ENCODE peak calls at places on chromosomes 5 and 9, in seven cellular contexts. C, P, V, E, B, R and T are unnamed samples.

GRCh38 chr5:134227786-134228185 is 1.9 kb upstream of the PPP2CA start:
- DNase-seq in C (no peak), P (no peak), V (no peak), E (no peak), B (no peak), R (no peak), T (peak)

GRCh38 chr9:74095925-74096324 is 401.2 kb upstream of the RORB start:
- DNase-seq in C (no peak), P (no peak), V (no peak), E (no peak), B (no peak), R (no peak), T (no peak)

GRCh38 chr5:89213584-89213983 is 330.6 kb upstream of the MEF2C start:
- DNase-seq in C (no peak), P (no peak), V (no peak), E (peak), B (no peak), R (no peak), T (no peak)

GRCh38 chr5:87746341-87746740 is 333.6 kb upstream of the CCNH start:
- DNase-seq in C (no peak), P (no peak), V (no peak), E (no peak), B (no peak), R (no peak), T (no peak)

GRCh38 chr5:11897831-11898230 is 6.4 kb downstream of the CTNND2 start:
- DNase-seq in C (no peak), P (no peak), V (no peak), E (no peak), B (no peak), R (no peak), T (no peak)

GRCh38 chr5:58854396-58854795 is 271.5 kb downstream of the RAB3C start:
- DNase-seq in C (no peak), P (no peak), V (no peak), E (no peak), B (no peak), R (no peak), T (no peak)

GRCh38 chr5:172840077-172840777 is 6.2 kb downstream of the ERGIC1 start:
- DNase-seq in C (no peak), P (no peak), V (no peak), E (no peak), B (no peak), R (no peak), T (no peak)

GRCh38 chr5:123610209-123610608 is 98.2 kb downstream of the CSNK1G3 start:
- DNase-seq in C (no peak), P (no peak), V (no peak), E (no peak), B (no peak), R (no peak), T (peak)

GRCh38 chr5:158819095-158819494 is 280.6 kb downstream of the EBF1 start:
- DNase-seq in C (no peak), P (no peak), V (no peak), E (no peak), B (peak), R (no peak), T (no peak)

GRCh38 chr9:13386935-13387667 is 107.6 kb upstream of the MPDZ start:
- DNase-seq in C (no peak), P (no peak), V (no peak), E (no peak), B (no peak), R (no peak), T (no peak)

GRCh38 chr5:93250431-93250830 is 330.6 kb downstream of the NR2F1-AS1 start:
- DNase-seq in C (no peak), P (no peak), V (no peak), E (no peak), B (no peak), R (no peak), T (no peak)

GRCh38 chr9:110582156-110582555 is 2.6 kb upstream of the SVEP1 start:
- DNase-seq in C (no peak), P (no peak), V (no peak), E (no peak), B (no peak), R (no peak), T (no peak)

GRCh38 chr9:5714501-5715401 is 85.8 kb downstream of the RIC1 start:
- DNase-seq in C (no peak), P (no peak), V (no peak), E (no peak), B (peak), R (no peak), T (peak)

GRCh38 chr5:16712600-16712999 is 95.8 kb upstream of the RETREG1 start:
- DNase-seq in C (no peak), P (no peak), V (no peak), E (no peak), B (no peak), R (no peak), T (no peak)

GRCh38 chr5:44665101-44665701 is 143.5 kb upstream of the MRPS30 start:
- DNase-seq in C (no peak), P (no peak), V (no peak), E (no peak), B (no peak), R (no peak), T (no peak)

GRCh38 chr9:33159760-33160127 is 7.4 kb downstream of the B4GALT1 start:
- DNase-seq in C (no peak), P (no peak), V (peak), E (peak), B (peak), R (peak), T (no peak)

GRCh38 chr9:13860019-13860418 is 453.9 kb downstream of the NFIB start:
- DNase-seq in C (no peak), P (no peak), V (no peak), E (no peak), B (no peak), R (no peak), T (no peak)

GRCh38 chr9:112997236-112997941 is 14.6 kb downstream of the ZNF883 start:
- DNase-seq in C (no peak), P (no peak), V (no peak), E (no peak), B (no peak), R (no peak), T (peak)

GRCh38 chr5:133758641-133759040 is 146.3 kb upstream of the FSTL4 start:
- DNase-seq in C (no peak), P (no peak), V (no peak), E (no peak), B (no peak), R (no peak), T (no peak)